ENCODE peak calls at places on chromosome 12, in nine cellular contexts. B, P, E, G, M, O, I, F and X are unnamed samples.

GRCh38 chr12:112261559-112261958 is 120.7 kb downstream of the HECTD4 start:
- DNase-seq in I (no peak), O (no peak), E (peak; percentile 2), G (no peak), F (no peak), M (no peak), P (no peak), B (peak; percentile 53), X (no peak)

GRCh38 chr12:8697476-8698131 is at the start of gene RIMKLB:
- DNase-seq in F (peak; percentile 89), B (peak; percentile 71), O (peak; percentile 69), E (peak; percentile 48), I (peak; percentile 67), G (peak; percentile 59), P (peak; percentile 91), M (peak; percentile 94), X (peak; percentile 93)

GRCh38 chr12:57813971-57814771 is 4.4 kb downstream of the AVIL start:
- DNase-seq in I (no peak), M (no peak), B (no peak), P (no peak), E (no peak), O (no peak), F (no peak), G (no peak), X (no peak)

GRCh38 chr12:123441523-123442164 is 5.2 kb upstream of the RILPL2 start:
- DNase-seq in E (no peak), O (no peak), I (no peak), M (no peak), G (no peak), P (peak; percentile 64), F (no peak), B (no peak), X (no peak)

GRCh38 chr12:124543052-124543590 is 24.3 kb downstream of the NCOR2 start:
- DNase-seq in B (no peak), O (peak; percentile 59), M (no peak), I (no peak), F (no peak), P (no peak), E (no peak), G (no peak), X (peak; percentile 39)

GRCh38 chr12:26113853-26114719 is 10.8 kb downstream of the BHLHE41 start:
- DNase-seq in I (no peak), O (peak; percentile 89), F (peak; percentile 94), M (peak; percentile 96), G (peak; percentile 28), E (peak; percentile 87), B (peak; percentile 84), P (peak; percentile 88), X (peak; percentile 97)

GRCh38 chr12:102061096-102061555 is 665 bp downstream of the WASHC3 start:
- DNase-seq in O (peak; percentile 5), P (peak; percentile 25), M (no peak), B (no peak), G (no peak), E (peak; percentile 0), F (no peak), I (no peak), X (no peak)

GRCh38 chr12:51848843-51849735 is 571 bp upstream of the FIGNL2 start:
- DNase-seq in E (no peak), M (no peak), F (no peak), I (no peak), B (peak; percentile 62), G (no peak), P (no peak), O (no peak), X (no peak)

GRCh38 chr12:72491399-72491798 is 219.2 kb downstream of the TRHDE start:
- DNase-seq in I (no peak), F (no peak), E (no peak), O (peak; percentile 16), G (no peak), B (no peak), M (no peak), P (no peak), X (no peak)

GRCh38 chr12:4034926-4035325 is 161.7 kb upstream of the PARP11 start:
- DNase-seq in E (peak; percentile 32), F (no peak), P (no peak), G (no peak), B (no peak), M (no peak), I (no peak), O (peak; percentile 41), X (no peak)

GRCh38 chr12:50101663-50102062 is 2.1 kb upstream of the GPD1 start:
- DNase-seq in O (peak; percentile 60), I (no peak), E (peak; percentile 49), B (peak; percentile 32), G (no peak), M (no peak), F (no peak), P (no peak), X (no peak)

GRCh38 chr12:108116254-108116653 is 12.8 kb upstream of the WSCD2 start:
- DNase-seq in M (no peak), O (no peak), E (no peak), I (no peak), G (no peak), B (no peak), P (no peak), F (no peak), X (no peak)